ENCODE peak calls at places on chromosome 16, in seven cellular contexts. M, D, W, S, I, L and Y are unnamed samples.
A peak's percentile ranks its signal among the peaks of the same experiment; 100 is the strongest.

GRCh38 chr16:87570564-87570937 is 31.8 kb upstream of the JPH3 start:
- DNase-seq in M (no peak), I (no peak), S (no peak), D (no peak), W (no peak), L (no peak), Y (no peak)

GRCh38 chr16:84396537-84397008 is 28.2 kb downstream of the ATP2C2 start:
- DNase-seq in S (no peak), M (no peak), D (no peak), I (no peak), W (no peak), L (no peak), Y (no peak)

GRCh38 chr16:51971184-51971583 is 575.8 kb downstream of the TOX3 start:
- DNase-seq in I (no peak), M (peak; percentile 68), L (no peak), D (no peak), W (no peak), S (peak; percentile 2), Y (no peak)

GRCh38 chr16:30335598-30336474 is 19.3 kb downstream of the CD2BP2 start:
- DNase-seq in M (no peak), I (peak; percentile 96), S (peak; percentile 24), W (no peak), L (peak; percentile 23), D (no peak), Y (no peak)

GRCh38 chr16:6009151-6009550 is 911.6 kb upstream of the EEF2KMT start:
- DNase-seq in I (no peak), M (no peak), W (no peak), L (no peak), D (no peak), S (no peak), Y (no peak)

GRCh38 chr16:88967800-88968588 is 9.0 kb downstream of the CBFA2T3 start:
- DNase-seq in S (no peak), M (no peak), I (no peak), W (no peak), L (peak; percentile 65), D (no peak), Y (no peak)

GRCh38 chr16:589658-590159 is at the start of gene RAB40C:
- DNase-seq in D (peak; percentile 93), S (peak; percentile 99), L (peak; percentile 82), I (peak; percentile 93), M (peak; percentile 99), W (peak; percentile 85), Y (peak; percentile 91)

GRCh38 chr16:82124651-82125050 is 45.4 kb downstream of the MPHOSPH6 start:
- DNase-seq in M (no peak), S (no peak), D (no peak), I (no peak), W (no peak), L (no peak), Y (no peak)

GRCh38 chr16:51550785-51551184 is 399.7 kb upstream of the SALL1 start:
- DNase-seq in L (no peak), I (no peak), D (no peak), S (no peak), M (no peak), W (no peak), Y (no peak)

GRCh38 chr16:30121741-30122620 is 1.0 kb downstream of the MAPK3 start:
- DNase-seq in M (peak; percentile 43), D (no peak), L (no peak), I (no peak), W (no peak), S (no peak), Y (peak; percentile 47)

GRCh38 chr16:740764-741505 is at the start of gene CIAO3:
- DNase-seq in M (peak; percentile 99), D (peak; percentile 92), I (peak; percentile 79), W (peak; percentile 76), L (peak; percentile 60), S (peak; percentile 94), Y (peak; percentile 99)

GRCh38 chr16:75497558-75497957 is 2.3 kb upstream of the CHST6 start:
- DNase-seq in M (no peak), W (no peak), I (no peak), S (no peak), D (no peak), L (no peak), Y (no peak)

GRCh38 chr16:75491876-75492275 is 3.4 kb downstream of the CHST6 start:
- DNase-seq in M (peak; percentile 92), D (peak; percentile 27), W (no peak), L (no peak), S (no peak), I (no peak), Y (no peak)

GRCh38 chr16:75494184-75494583 is 1.1 kb downstream of the CHST6 start:
- DNase-seq in L (no peak), D (no peak), I (no peak), S (no peak), M (no peak), W (no peak), Y (no peak)

GRCh38 chr16:75496546-75496945 is 1.3 kb upstream of the CHST6 start:
- DNase-seq in M (no peak), S (no peak), L (no peak), D (no peak), W (no peak), I (no peak), Y (no peak)

GRCh38 chr16:75494696-75495601 is at the start of gene CHST6:
- DNase-seq in D (no peak), L (no peak), M (peak; percentile 67), I (peak; percentile 52), S (peak; percentile 43), W (no peak), Y (peak; percentile 91)
- TF ChIP-seq JUND in D (no peak), L (no peak), M (no peak), I (no peak), S (no peak), W (no peak), Y (no peak)

GRCh38 chr16:67966549-67967182 is 1.8 kb downstream of the SLC12A4 start:
- DNase-seq in I (peak; percentile 65), M (no peak), L (no peak), D (peak; percentile 52), S (peak; percentile 65), W (peak; percentile 24), Y (no peak)

GRCh38 chr16:67967183-67967955 is 1.1 kb downstream of the SLC12A4 start:
- DNase-seq in W (no peak), I (no peak), L (no peak), D (no peak), M (no peak), S (peak; percentile 40), Y (no peak)

GRCh38 chr16:67967956-67968439 is 439 bp downstream of the SLC12A4 start:
- DNase-seq in S (peak; percentile 64), D (peak; percentile 76), M (peak; percentile 82), I (no peak), W (no peak), L (no peak), Y (no peak)

GRCh38 chr16:67964477-67965131 is 3.8 kb downstream of the SLC12A4 start:
- DNase-seq in D (no peak), I (no peak), S (no peak), L (no peak), W (no peak), M (no peak), Y (no peak)

GRCh38 chr16:67965668-67966548 is 2.5 kb downstream of the SLC12A4 start:
- DNase-seq in D (no peak), W (no peak), M (no peak), S (no peak), L (no peak), I (peak; percentile 39), Y (no peak)
- TF ChIP-seq JUND in D (no peak), W (no peak), M (no peak), S (no peak), L (no peak), I (no peak), Y (no peak)

GRCh38 chr16:69465881-69466280 is 41.5 kb downstream of the CYB5B start:
- DNase-seq in I (peak; percentile 87), L (no peak), M (no peak), S (no peak), W (no peak), D (no peak), Y (no peak)

GRCh38 chr16:69471121-69471520 is 46.7 kb downstream of the CYB5B start:
- DNase-seq in S (no peak), M (no peak), I (peak; percentile 28), L (no peak), W (no peak), D (no peak), Y (no peak)

GRCh38 chr16:69467531-69468204 is 43.2 kb downstream of the CYB5B start:
- DNase-seq in M (no peak), I (peak; percentile 52), D (no peak), W (no peak), L (no peak), S (no peak), Y (no peak)

GRCh38 chr16:69466547-69466946 is 42.1 kb downstream of the CYB5B start:
- DNase-seq in W (no peak), M (no peak), D (no peak), S (no peak), I (no peak), L (no peak), Y (no peak)

GRCh38 chr16:69469807-69470561 is 45.6 kb downstream of the CYB5B start:
- DNase-seq in S (no peak), W (no peak), I (no peak), M (no peak), L (peak; percentile 90), D (no peak), Y (no peak)
- TF ChIP-seq JUND in S (no peak), W (no peak), I (no peak), M (no peak), L (no peak), D (no peak), Y (no peak)

GRCh38 chr16:2388875-2389433 is 40.3 kb upstream of the CCNF start:
- DNase-seq in D (peak; percentile 24), I (peak; percentile 68), S (no peak), L (no peak), M (no peak), W (no peak), Y (no peak)
- TF ChIP-seq JUND in D (peak; percentile 53), I (peak; percentile 39), S (no peak), L (no peak), M (no peak), W (no peak), Y (no peak)